ENCODE peak calls at places on chromosome 10, in six cellular contexts. One of them, this sample, is unnamed.

GRCh38 chr10:85613391-85613790 is 753.2 kb downstream of the GRID1 start:
- DNase-seq in heart right ventricle: no peak
- DNase-seq in iris pigment epithelial cell: no peak
- DNase-seq in heart left ventricle: no peak
- DNase-seq in naive thymus-derived CD8-positive, alpha-beta T cell: no peak
- DNase-seq in GM23248: no peak
- DNase-seq in this sample: no peak

GRCh38 chr10:60704480-60704879 is 73.8 kb upstream of the CDK1 start:
- DNase-seq in naive thymus-derived CD8-positive, alpha-beta T cell: no peak
- DNase-seq in heart left ventricle: no peak
- DNase-seq in iris pigment epithelial cell: peak; percentile 14
- DNase-seq in heart right ventricle: no peak
- DNase-seq in GM23248: no peak
- DNase-seq in this sample: no peak

GRCh38 chr10:51743146-51743545 is 43.8 kb upstream of the CSTF2T start:
- DNase-seq in GM23248: peak; percentile 51
- DNase-seq in heart right ventricle: no peak
- DNase-seq in heart left ventricle: no peak
- DNase-seq in naive thymus-derived CD8-positive, alpha-beta T cell: no peak
- DNase-seq in iris pigment epithelial cell: no peak
- DNase-seq in this sample: no peak

GRCh38 chr10:24382979-24383663 is 174.2 kb downstream of the KIAA1217 start:
- DNase-seq in iris pigment epithelial cell: no peak
- DNase-seq in GM23248: no peak
- DNase-seq in heart left ventricle: no peak
- DNase-seq in heart right ventricle: peak; percentile 20
- DNase-seq in naive thymus-derived CD8-positive, alpha-beta T cell: no peak
- DNase-seq in this sample: no peak

GRCh38 chr10:86264481-86265231 is 101.9 kb downstream of the GRID1 start:
- DNase-seq in heart left ventricle: no peak
- DNase-seq in naive thymus-derived CD8-positive, alpha-beta T cell: no peak
- DNase-seq in heart right ventricle: no peak
- DNase-seq in GM23248: no peak
- DNase-seq in iris pigment epithelial cell: no peak
- DNase-seq in this sample: no peak

GRCh38 chr10:17196045-17196444 is 5.4 kb downstream of the TRDMT1 start:
- DNase-seq in heart right ventricle: no peak
- DNase-seq in heart left ventricle: no peak
- DNase-seq in naive thymus-derived CD8-positive, alpha-beta T cell: no peak
- DNase-seq in iris pigment epithelial cell: no peak
- DNase-seq in GM23248: peak; percentile 52
- DNase-seq in this sample: no peak

GRCh38 chr10:131943021-131943814 is 38.5 kb downstream of the BNIP3 start:
- DNase-seq in GM23248: peak; percentile 56
- DNase-seq in iris pigment epithelial cell: peak; percentile 35
- DNase-seq in naive thymus-derived CD8-positive, alpha-beta T cell: no peak
- DNase-seq in heart right ventricle: no peak
- DNase-seq in heart left ventricle: no peak
- DNase-seq in this sample: no peak

GRCh38 chr10:80356563-80356999 is at the start of the genes DYDC1 and DYDC2:
- DNase-seq in heart right ventricle: peak; percentile 35
- DNase-seq in heart left ventricle: peak; percentile 66
- DNase-seq in GM23248: peak; percentile 30
- DNase-seq in iris pigment epithelial cell: peak; percentile 14
- DNase-seq in naive thymus-derived CD8-positive, alpha-beta T cell: peak; percentile 24
- DNase-seq in this sample: no peak

GRCh38 chr10:78774999-78775711 is 293.6 kb upstream of the ZMIZ1 start:
- DNase-seq in iris pigment epithelial cell: peak; percentile 67
- DNase-seq in GM23248: no peak
- DNase-seq in naive thymus-derived CD8-positive, alpha-beta T cell: no peak
- DNase-seq in heart left ventricle: peak; percentile 71
- DNase-seq in heart right ventricle: no peak
- DNase-seq in this sample: peak; percentile 48

GRCh38 chr10:13955426-13955825 is 368.7 kb downstream of the PRPF18 start:
- DNase-seq in GM23248: no peak
- DNase-seq in heart right ventricle: no peak
- DNase-seq in heart left ventricle: no peak
- DNase-seq in iris pigment epithelial cell: no peak
- DNase-seq in naive thymus-derived CD8-positive, alpha-beta T cell: no peak
- DNase-seq in this sample: no peak

GRCh38 chr10:11429439-11430052 is 181.9 kb downstream of the USP6NL start:
- DNase-seq in naive thymus-derived CD8-positive, alpha-beta T cell: no peak
- DNase-seq in heart left ventricle: no peak
- DNase-seq in iris pigment epithelial cell: peak; percentile 18
- DNase-seq in heart right ventricle: no peak
- DNase-seq in GM23248: no peak
- DNase-seq in this sample: no peak

GRCh38 chr10:116056445-116057293 is 216.3 kb downstream of the GFRA1 start:
- DNase-seq in heart left ventricle: no peak
- DNase-seq in iris pigment epithelial cell: peak; percentile 67
- DNase-seq in GM23248: peak; percentile 18
- DNase-seq in naive thymus-derived CD8-positive, alpha-beta T cell: no peak
- DNase-seq in heart right ventricle: no peak
- DNase-seq in this sample: no peak

GRCh38 chr10:62015994-62016393 is 114.5 kb downstream of the ARID5B start:
- DNase-seq in GM23248: no peak
- DNase-seq in heart left ventricle: no peak
- DNase-seq in heart right ventricle: no peak
- DNase-seq in iris pigment epithelial cell: no peak
- DNase-seq in naive thymus-derived CD8-positive, alpha-beta T cell: no peak
- DNase-seq in this sample: no peak

GRCh38 chr10:72013202-72013945 is 49.2 kb downstream of the CHST3 start:
- DNase-seq in GM23248: no peak
- DNase-seq in heart left ventricle: peak; percentile 79
- DNase-seq in iris pigment epithelial cell: no peak
- DNase-seq in naive thymus-derived CD8-positive, alpha-beta T cell: no peak
- DNase-seq in heart right ventricle: peak; percentile 68
- DNase-seq in this sample: no peak

GRCh38 chr10:119693262-119693957 is 32.4 kb upstream of the INPP5F start:
- DNase-seq in iris pigment epithelial cell: peak; percentile 36
- DNase-seq in GM23248: no peak
- DNase-seq in heart right ventricle: no peak
- DNase-seq in naive thymus-derived CD8-positive, alpha-beta T cell: no peak
- DNase-seq in heart left ventricle: no peak
- DNase-seq in this sample: no peak